ENCODE peak calls at places on chromosomes 4 and X, in seven cellular contexts. O is lung; N is T-helper 1 cell; H is HEK293T; E is neuronal stem cell; I is stimulated activated CD4-positive, alpha-beta T cell treated with anti-CD3 and anti-CD28 coated beads, Interleukin-2, amount 100 ng/mL, for 48 hours; Y is left cardiac atrium. A is an unnamed sample.

GRCh38 chr4:120317713-120318112 is 251.1 kb upstream of the MAD2L1 start:
- DNase-seq in N (no peak), E (no peak), I (no peak), H (no peak), O (no peak), Y (no peak), A (no peak)

GRCh38 chrX:13092455-13092941 is 48.1 kb upstream of the FAM9C start:
- DNase-seq in E (no peak), I (peak), H (no peak), O (no peak), N (peak), Y (peak), A (no peak)

GRCh38 chrX:110420771-110421498 is 62.3 kb downstream of the RTL9 start:
- DNase-seq in I (no peak), O (no peak), N (no peak), E (no peak), H (peak), Y (no peak), A (no peak)

GRCh38 chr4:74374561-74375327 is 9.8 kb downstream of the EREG start:
- DNase-seq in O (peak), H (no peak), I (no peak), N (no peak), E (no peak), Y (peak), A (no peak)

GRCh38 chr4:32574803-32575202 is 1854.6 kb downstream of the PCDH7 start:
- DNase-seq in N (no peak), E (no peak), Y (no peak), O (no peak), H (no peak), I (no peak), A (no peak)

GRCh38 chr4:61493470-61493869 is 293.3 kb downstream of the ADGRL3 start:
- DNase-seq in H (no peak), I (no peak), Y (no peak), E (peak), O (no peak), N (no peak), A (no peak)

GRCh38 chr4:89363786-89364185 is 56.2 kb upstream of the GPRIN3 start:
- DNase-seq in H (no peak), O (no peak), E (no peak), Y (no peak), I (no peak), N (no peak), A (no peak)

GRCh38 chr4:2843909-2844584 is 403 bp downstream of the ADD1 start:
- DNase-seq in O (peak), H (no peak), I (no peak), N (no peak), E (peak), Y (peak), A (no peak)

GRCh38 chr4:115275615-115276014 is 162.2 kb upstream of the NDST4 start:
- DNase-seq in N (no peak), I (no peak), O (no peak), Y (no peak), E (no peak), H (no peak), A (no peak)

GRCh38 chr4:147596976-147597375 is 20.2 kb upstream of the TMEM184C start:
- DNase-seq in H (no peak), O (peak), E (no peak), N (no peak), I (no peak), Y (no peak), A (no peak)

GRCh38 chr4:124184767-124185166 is 527.8 kb downstream of the ANKRD50 start:
- DNase-seq in O (no peak), Y (no peak), I (no peak), E (no peak), H (no peak), N (no peak), A (no peak)

GRCh38 chrX:24190500-24191156 is 41.1 kb downstream of the ZFX start:
- DNase-seq in N (no peak), Y (no peak), E (no peak), O (no peak), I (no peak), H (no peak), A (no peak)

GRCh38 chr4:1045193-1045594 is 33.8 kb downstream of the FGFRL1 start:
- DNase-seq in H (no peak), E (no peak), N (no peak), Y (peak), O (no peak), I (no peak), A (peak)

GRCh38 chrX:9622128-9622527 is 143.5 kb downstream of the GPR143 start:
- DNase-seq in Y (no peak), I (no peak), O (peak), N (no peak), E (no peak), H (no peak), A (no peak)

GRCh38 chr4:111510535-111510934 is 634.7 kb upstream of the FAM241A start:
- DNase-seq in N (no peak), H (no peak), Y (no peak), O (no peak), I (no peak), E (no peak), A (no peak)

GRCh38 chr4:173009129-173009823 is 159.3 kb upstream of the GALNT7 start:
- DNase-seq in I (no peak), Y (no peak), H (no peak), E (no peak), N (no peak), O (no peak), A (no peak)

GRCh38 chrX:152913354-152913753 is 15.5 kb downstream of the ZNF185 start:
- DNase-seq in E (no peak), H (no peak), N (no peak), Y (no peak), O (no peak), I (no peak), A (no peak)

GRCh38 chr4:40669504-40669903 is 39.8 kb upstream of the RBM47 start:
- DNase-seq in H (no peak), E (no peak), N (no peak), Y (no peak), I (no peak), O (no peak), A (no peak)

GRCh38 chrX:13373027-13373806 is 53.4 kb upstream of the ATXN3L start:
- DNase-seq in E (no peak), H (no peak), O (no peak), N (no peak), Y (no peak), I (no peak), A (no peak)

GRCh38 chr4:123352240-123352945 is 44.2 kb upstream of the SPRY1 start:
- DNase-seq in N (no peak), H (no peak), E (no peak), Y (no peak), O (no peak), I (no peak), A (no peak)

GRCh38 chr4:7320413-7320812 is 114.3 kb downstream of the PSAPL1 start:
- DNase-seq in Y (no peak), I (no peak), N (no peak), H (no peak), E (no peak), O (no peak), A (peak)

GRCh38 chrX:117510453-117510852 is 606.2 kb downstream of the KLHL13 start:
- DNase-seq in N (no peak), Y (no peak), I (no peak), E (no peak), H (no peak), O (no peak), A (no peak)

GRCh38 chr4:95363966-95364365 is 184.8 kb downstream of the UNC5C start:
- DNase-seq in N (no peak), E (no peak), O (no peak), H (no peak), I (no peak), Y (no peak), A (no peak)

GRCh38 chr4:48139688-48140087 is 5.6 kb upstream of the TXK start:
- DNase-seq in I (no peak), N (no peak), H (no peak), O (no peak), Y (peak), E (no peak), A (no peak)

GRCh38 chr4:184751585-184751956 is 17.7 kb upstream of the CENPU start:
- DNase-seq in Y (no peak), O (no peak), I (no peak), E (no peak), N (no peak), H (no peak), A (no peak)

GRCh38 chr4:151955721-151956340 is 195.0 kb upstream of the GATB start:
- DNase-seq in I (no peak), O (no peak), H (no peak), Y (no peak), E (no peak), N (no peak), A (no peak)

GRCh38 chr4:169015237-169015636 is 5.2 kb upstream of the CBR4 start:
- DNase-seq in N (no peak), H (no peak), Y (no peak), E (no peak), O (no peak), I (no peak), A (no peak)

GRCh38 chrX:13260598-13260997 is 59.3 kb downstream of the ATXN3L start:
- DNase-seq in E (no peak), I (no peak), H (no peak), Y (no peak), N (no peak), O (no peak), A (no peak)

GRCh38 chr4:76526585-76526990 is 91.6 kb downstream of the SHROOM3 start:
- DNase-seq in Y (no peak), O (peak), H (no peak), E (no peak), I (no peak), N (no peak), A (no peak)

GRCh38 chrX:48919360-48919821 is 567 bp upstream of the PIM2 start:
- DNase-seq in E (no peak), N (peak), O (no peak), H (peak), I (no peak), Y (no peak), A (no peak)

GRCh38 chrX:109714340-109714958 is 18.6 kb downstream of the ACSL4 start:
- DNase-seq in H (no peak), N (no peak), Y (no peak), O (no peak), E (no peak), I (no peak), A (no peak)

GRCh38 chr4:97150966-97151365 is 992.3 kb downstream of the STPG2 start:
- DNase-seq in N (no peak), I (no peak), O (no peak), H (no peak), Y (no peak), E (no peak), A (no peak)

GRCh38 chrX:15863944-15864491 is 9.4 kb upstream of the AP1S2 start:
- DNase-seq in I (no peak), E (no peak), H (no peak), Y (no peak), N (no peak), O (no peak), A (no peak)

A was measured in chondrocyte.